ENCODE peak calls at places on chromosomes 12 and 14, in four cellular contexts. N is AG09309, K is lower leg skin, R is tibial nerve. Y is an unnamed sample.

GRCh38 chr14:65290830-65291229 is 121.7 kb upstream of the FUT8 start:
- DNase-seq in R (no peak), N (peak), K (no peak), Y (peak)

GRCh38 chr12:104506691-104507401 is 50.1 kb downstream of the CHST11 start:
- DNase-seq in R (no peak), N (no peak), K (no peak), Y (no peak)

GRCh38 chr12:62256408-62257079 is 3.7 kb upstream of the USP15 start:
- DNase-seq in K (no peak), R (no peak), N (no peak), Y (no peak)

GRCh38 chr12:71465794-71466193 is 26.2 kb downstream of the LGR5 start:
- DNase-seq in K (no peak), R (no peak), N (no peak), Y (no peak)

GRCh38 chr12:94074970-94075695 is 73.2 kb upstream of the PLXNC1 start:
- DNase-seq in N (peak), K (peak), R (peak), Y (peak)

GRCh38 chr14:105050551-105050897 is 14.7 kb downstream of the GPR132 start:
- DNase-seq in R (no peak), K (no peak), N (no peak), Y (no peak)

GRCh38 chr12:473198-473597 is 13.5 kb downstream of the B4GALNT3 start:
- DNase-seq in N (no peak), R (no peak), K (no peak), Y (no peak)

GRCh38 chr12:113762849-113763816 is 203.0 kb downstream of the RBM19 start:
- DNase-seq in N (no peak), K (no peak), R (no peak), Y (no peak)

GRCh38 chr12:52228931-52229330 is 4.1 kb upstream of the KRT7 start:
- DNase-seq in K (no peak), N (no peak), R (no peak), Y (no peak)

GRCh38 chr12:127565241-127565640 is 701.7 kb upstream of the TMEM132C start:
- DNase-seq in K (no peak), R (no peak), N (no peak), Y (no peak)

GRCh38 chr14:104553166-104554087 is 26.1 kb upstream of the C14orf180 start:
- DNase-seq in K (no peak), N (no peak), R (no peak), Y (peak)

GRCh38 chr14:33932526-33933292 is 18.2 kb downstream of the EGLN3 start:
- DNase-seq in R (no peak), K (no peak), N (no peak), Y (no peak)

DNA sequence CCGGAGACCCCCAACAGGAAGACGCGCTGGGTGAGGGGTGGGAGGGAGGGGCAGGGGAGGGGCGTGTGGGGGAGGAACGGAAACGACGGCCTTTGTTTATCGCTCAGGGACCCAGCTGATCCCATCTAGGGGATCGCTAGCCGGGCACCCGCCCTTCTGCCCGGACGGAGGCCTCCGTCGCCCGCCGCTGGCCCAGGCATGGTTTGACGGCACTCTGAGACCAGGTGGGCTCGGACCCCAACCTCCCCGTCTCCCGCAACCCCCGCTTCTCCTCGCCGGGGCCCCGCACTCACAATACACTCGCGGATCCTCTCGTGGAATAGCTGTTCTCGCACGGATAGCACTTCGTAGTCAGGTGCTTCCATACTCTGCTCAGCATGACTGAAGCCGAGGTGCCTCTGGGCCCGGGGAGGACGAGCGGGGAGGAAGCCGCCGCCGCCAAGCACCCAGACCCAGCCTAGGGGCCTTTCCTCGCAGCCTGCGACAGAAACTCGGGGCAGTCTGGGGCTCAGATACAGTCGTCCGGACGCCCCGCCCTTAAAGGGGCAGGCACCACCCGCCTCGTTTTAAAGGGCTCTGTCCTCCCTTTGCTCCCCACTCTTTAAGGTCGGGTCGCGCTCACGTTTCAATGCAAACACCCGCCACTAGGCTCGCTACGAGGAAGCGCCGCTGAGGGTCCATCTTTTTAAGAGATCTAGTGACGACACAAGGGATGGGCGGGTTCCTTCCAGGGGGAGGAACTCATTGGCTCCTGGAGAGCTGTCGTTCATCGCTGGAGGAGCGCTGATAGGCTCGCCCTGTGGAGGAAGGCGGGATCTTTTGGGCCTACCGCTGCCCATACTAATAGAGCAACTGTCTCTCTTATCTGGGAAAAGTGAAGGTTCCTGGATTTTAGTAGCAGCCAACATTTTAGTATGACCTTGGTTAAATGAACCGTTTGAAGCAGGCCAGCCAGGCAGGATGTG is at the start of gene LMBR1L:
- DNase-seq in R (peak), K (peak), N (peak), Y (peak)
- TF ChIP-seq CTCF in R (peak), K (no peak), N (peak), Y (peak)

GRCh38 chr12:14937689-14938088 is 648 bp downstream of the ERP27 start:
- DNase-seq in N (no peak), K (no peak), R (no peak), Y (no peak)

GRCh38 chr12:14937014-14937413 is 1.3 kb downstream of the ERP27 start:
- DNase-seq in N (no peak), K (no peak), R (no peak), Y (no peak)

GRCh38 chr12:14934511-14934910 is 3.8 kb downstream of the ERP27 start:
- DNase-seq in N (no peak), R (no peak), K (no peak), Y (no peak)

GRCh38 chr12:14935031-14935430 is 3.3 kb downstream of the ERP27 start:
- DNase-seq in R (no peak), N (no peak), K (no peak), Y (no peak)

GRCh38 chr12:14936224-14936861 is 2.0 kb downstream of the ERP27 start:
- DNase-seq in N (no peak), K (no peak), R (no peak), Y (peak)
- TF ChIP-seq CTCF in N (peak), K (no peak), R (no peak), Y (peak)

GRCh38 chr14:72608391-72609204 is 285.3 kb downstream of the DPF3 start:
- DNase-seq in N (peak), K (no peak), R (no peak), Y (peak)
- TF ChIP-seq CTCF in N (no peak), K (no peak), R (no peak), Y (no peak)

GRCh38 chr12:38469689-38470088 is 153.1 kb downstream of the ALG10B start:
- DNase-seq in R (no peak), N (no peak), K (no peak), Y (no peak)
- TF ChIP-seq CTCF in R (no peak), N (no peak), K (no peak), Y (no peak)

DNA sequence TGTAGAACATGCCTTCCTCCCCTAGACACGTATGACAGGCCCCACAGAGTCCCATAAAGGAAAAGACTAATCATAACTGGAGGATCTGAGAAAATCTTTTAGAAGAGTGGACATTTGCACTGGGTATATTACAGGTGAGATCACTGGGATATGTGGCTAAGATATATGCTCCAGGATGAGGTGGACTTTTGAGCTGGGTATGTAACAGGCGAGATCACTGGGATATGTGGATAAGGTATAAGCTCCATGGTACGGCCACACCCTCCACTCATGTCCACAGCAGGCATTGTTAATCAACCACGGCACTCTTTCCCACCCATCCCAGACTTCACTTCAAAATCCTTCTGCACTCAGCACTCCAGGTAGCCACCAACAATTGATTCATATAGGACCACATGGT is 34.1 kb downstream of the CLMN start:
- DNase-seq in R (no peak), K (no peak), N (no peak), Y (no peak)
- TF ChIP-seq CTCF in R (no peak), K (no peak), N (no peak), Y (no peak)

GRCh38 chr12:57476993-57477709 is 2.5 kb downstream of the ARHGAP9 start:
- DNase-seq in K (no peak), N (no peak), R (no peak), Y (no peak)

GRCh38 chr12:57477710-57478681 is 1.7 kb downstream of the ARHGAP9 start:
- DNase-seq in R (no peak), K (no peak), N (no peak), Y (peak)

GRCh38 chr12:57474862-57475261 is 4.8 kb downstream of the ARHGAP9 start:
- DNase-seq in R (no peak), N (no peak), K (no peak), Y (peak)

GRCh38 chr12:57475271-57476161 is 4.2 kb downstream of the ARHGAP9 start:
- DNase-seq in R (no peak), N (no peak), K (no peak), Y (peak)

DNA sequence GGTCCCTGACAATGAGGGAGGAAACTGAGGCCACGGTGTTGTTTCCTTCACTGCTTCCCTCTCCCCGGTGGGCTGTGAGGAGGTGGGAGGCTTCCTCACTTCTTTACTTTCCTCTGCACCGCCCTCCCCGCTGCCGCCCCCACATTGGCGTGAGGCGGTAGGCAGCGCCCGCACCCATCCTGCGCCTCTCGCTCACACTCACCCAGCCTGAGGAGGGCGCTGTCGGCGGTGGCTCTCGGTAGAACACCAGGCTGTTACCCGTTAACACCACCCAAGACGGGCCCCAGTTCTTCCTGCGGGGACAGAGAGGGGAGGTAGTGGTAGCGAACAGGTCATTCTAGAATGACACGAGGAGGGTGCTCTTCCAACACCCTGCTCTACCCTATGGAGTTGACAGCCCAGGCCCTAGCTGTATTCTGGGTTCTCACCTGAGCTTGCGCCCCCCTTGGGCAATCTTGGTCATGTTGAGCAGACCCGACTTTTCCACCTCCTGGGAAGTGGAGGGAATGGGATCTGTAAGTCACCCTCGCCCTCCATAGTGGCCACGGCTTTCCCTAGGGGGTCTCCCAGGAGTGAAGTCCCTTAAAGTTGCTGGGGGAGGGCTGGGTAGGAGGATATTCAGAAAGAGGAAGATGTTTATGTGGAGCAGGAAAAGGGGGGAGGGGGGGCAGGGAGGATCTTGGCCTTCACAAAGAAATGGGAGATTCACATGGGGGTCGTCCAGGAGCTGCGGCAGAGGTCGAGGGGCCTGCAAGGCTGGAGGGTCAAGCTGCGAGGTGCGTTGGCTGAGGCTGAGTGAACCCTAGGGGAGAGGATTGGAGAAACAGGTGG is 3.3 kb downstream of the ARHGAP9 start:
- DNase-seq in R (no peak), K (no peak), N (no peak), Y (peak)
- TF ChIP-seq CTCF in R (no peak), K (no peak), N (peak), Y (no peak)

GRCh38 chr14:47541652-47542051 is 133.8 kb downstream of the MDGA2 start:
- DNase-seq in K (no peak), R (no peak), N (no peak), Y (no peak)

GRCh38 chr14:47536341-47536740 is 139.1 kb downstream of the MDGA2 start:
- DNase-seq in K (no peak), R (no peak), N (no peak), Y (no peak)

GRCh38 chr14:47539065-47539464 is 136.3 kb downstream of the MDGA2 start:
- DNase-seq in K (no peak), N (no peak), R (no peak), Y (no peak)
- TF ChIP-seq CTCF in K (no peak), N (no peak), R (peak), Y (no peak)

GRCh38 chr14:37584211-37585100 is 10.6 kb downstream of the FOXA1 start:
- DNase-seq in K (no peak), N (no peak), R (no peak), Y (no peak)
- TF ChIP-seq CTCF in K (no peak), N (no peak), R (no peak), Y (no peak)

GRCh38 chr12:48956279-48957140 is 777 bp downstream of the ARF3 start:
- DNase-seq in R (peak), K (peak), N (peak), Y (peak)
- TF ChIP-seq CTCF in R (no peak), K (no peak), N (no peak), Y (no peak)

Y was measured in osteoblast.